ENCODE peak calls at places on chromosomes 16 and 17, in nine cellular contexts. B is T-helper 2 cell; G is BE2C; S is GM03348; D is lung microvascular endothelial cell; R is activated T-helper 9 cell treated with anti-CD3 and anti-CD28 coated beads, Interleukin-2, amount 50 U/mL, for 16 hours; T is hypothalamus; Q is activated CD4-positive, alpha-beta T cell treated with anti-CD3 and anti-CD28 coated beads, Interleukin-2, amount 50 U/mL, for 1 hour; K is GM13977. H is an unnamed sample.

GRCh38 chr16:19718624-19718965 is 524 bp downstream of the IQCK start:
- DNase-seq in B (no peak), G (no peak), S (peak; percentile 32), D (no peak), R (no peak), T (no peak), Q (no peak), K (peak; percentile 49), H (no peak)

GRCh38 chr17:1203111-1203966 is 23.6 kb upstream of the ABR start:
- DNase-seq in B (peak; percentile 34), G (peak; percentile 69), S (peak; percentile 98), D (peak; percentile 73), R (peak; percentile 44), T (no peak), Q (peak; percentile 51), K (peak; percentile 83), H (peak; percentile 81)

GRCh38 chr16:3490911-3491629 is 4.2 kb downstream of the C16orf90 start:
- DNase-seq in B (no peak), G (peak; percentile 63), S (peak; percentile 4), D (no peak), R (no peak), T (no peak), Q (no peak), K (peak; percentile 56), H (no peak)

GRCh38 chr17:63544467-63545301 is 5.6 kb upstream of the DCAF7 start:
- DNase-seq in B (no peak), G (no peak), S (no peak), D (no peak), R (no peak), T (no peak), Q (no peak), K (no peak), H (no peak)

GRCh38 chr17:58006563-58006923 is 503 bp downstream of the SRSF1 start:
- DNase-seq in B (peak; percentile 15), G (peak; percentile 90), S (peak; percentile 82), D (peak; percentile 80), R (peak; percentile 51), T (peak; percentile 75), Q (peak; percentile 48), K (no peak), H (peak; percentile 84)

GRCh38 chr16:86668136-86668535 is 89.8 kb downstream of the FOXL1 start:
- DNase-seq in B (no peak), G (no peak), S (no peak), D (peak; percentile 77), R (no peak), T (no peak), Q (no peak), K (no peak), H (no peak)

GRCh38 chr17:78154903-78155811 is 9.0 kb downstream of the C17orf99 start:
- DNase-seq in B (no peak), G (no peak), S (no peak), D (no peak), R (no peak), T (no peak), Q (no peak), K (peak; percentile 78), H (no peak)

GRCh38 chr16:15650698-15651161 is 685 bp downstream of the NDE1 start:
- DNase-seq in B (no peak), G (no peak), S (peak; percentile 49), D (peak; percentile 28), R (peak; percentile 34), T (peak; percentile 26), Q (peak; percentile 25), K (peak; percentile 64), H (peak; percentile 69)

GRCh38 chr17:75273968-75274708 is 3.1 kb upstream of the MIF4GD start:
- DNase-seq in B (no peak), G (peak; percentile 56), S (peak; percentile 57), D (peak; percentile 43), R (no peak), T (no peak), Q (no peak), K (no peak), H (peak; percentile 87)

GRCh38 chr16:47978491-47979490 is 177.0 kb downstream of the ABCC12 start:
- DNase-seq in B (no peak), G (no peak), S (no peak), D (no peak), R (no peak), T (no peak), Q (no peak), K (no peak), H (no peak)

GRCh38 chr16:67436640-67437193 is 5.8 kb downstream of the HSD11B2 start:
- DNase-seq in B (no peak), G (no peak), S (no peak), D (no peak), R (no peak), T (no peak), Q (no peak), K (no peak), H (no peak)

GRCh38 chr16:86245895-86246294 is 264.4 kb upstream of the FOXF1 start:
- DNase-seq in B (no peak), G (no peak), S (no peak), D (no peak), R (no peak), T (no peak), Q (no peak), K (no peak), H (no peak)

GRCh38 chr17:49821916-49822315 is 26.0 kb downstream of the TAC4 start:
- DNase-seq in B (no peak), G (no peak), S (no peak), D (no peak), R (no peak), T (no peak), Q (no peak), K (no peak), H (no peak)

GRCh38 chr17:2837147-2837561 is 40.9 kb downstream of the RAP1GAP2 start:
- DNase-seq in B (no peak), G (no peak), S (no peak), D (no peak), R (peak; percentile 19), T (no peak), Q (peak; percentile 34), K (peak; percentile 79), H (no peak)

GRCh38 chr17:8409966-8410881 is 12.6 kb upstream of the RNF222 start:
- DNase-seq in B (peak; percentile 74), G (peak; percentile 79), S (peak; percentile 87), D (peak; percentile 83), R (peak; percentile 64), T (peak; percentile 11), Q (peak; percentile 82), K (peak; percentile 71), H (peak; percentile 83)

GRCh38 chr16:1673424-1674151 is 4.5 kb upstream of the JPT2 start:
- DNase-seq in B (no peak), G (no peak), S (no peak), D (no peak), R (no peak), T (no peak), Q (no peak), K (no peak), H (no peak)

GRCh38 chr17:80125656-80126448 is 21.1 kb downstream of the EIF4A3 start:
- DNase-seq in B (no peak), G (no peak), S (peak; percentile 72), D (no peak), R (no peak), T (no peak), Q (no peak), K (no peak), H (no peak)

GRCh38 chr16:88634141-88634993 is 4.0 kb upstream of the IL17C start:
- DNase-seq in B (no peak), G (no peak), S (peak; percentile 86), D (peak; percentile 35), R (peak; percentile 42), T (no peak), Q (peak; percentile 39), K (peak; percentile 87), H (peak; percentile 43)

GRCh38 chr17:50181155-50181554 is 15.3 kb downstream of the SGCA start:
- DNase-seq in B (no peak), G (no peak), S (no peak), D (no peak), R (no peak), T (no peak), Q (no peak), K (no peak), H (no peak)

GRCh38 chr16:72927199-72928088 is 120.5 kb downstream of the ZFHX3 start:
- DNase-seq in B (no peak), G (peak; percentile 61), S (peak; percentile 85), D (no peak), R (no peak), T (no peak), Q (no peak), K (no peak), H (no peak)

GRCh38 chr16:87853411-87854052 is 15.8 kb downstream of the SLC7A5 start:
- DNase-seq in B (peak; percentile 57), G (peak; percentile 95), S (peak; percentile 97), D (peak; percentile 82), R (peak; percentile 78), T (no peak), Q (peak; percentile 89), K (peak; percentile 94), H (peak; percentile 97)

H was measured in erythroblast.